ENCODE peak calls at places on chromosomes 4 and X, in four cellular contexts. Y is activated gamma-delta T cell treated with anti-CD3 and anti-CD28 coated beads, Interleukin-2, amount 50 U/mL, for 16 hours; J is nucleus accumbens; A is activated CD4-positive, alpha-beta T cell treated with anti-CD3 and anti-CD28 coated beads, Interleukin-2, amount 10 ng/mL, durations not matched to agents 7 days and 5 days. P is an unnamed sample.

GRCh38 chr4:177596035-177596434 is 153.8 kb upstream of the AGA start:
- DNase-seq in Y (no peak), J (no peak), A (peak), P (no peak)

GRCh38 chr4:142405021-142405991 is 440.8 kb downstream of the INPP4B start:
- DNase-seq in Y (peak), J (no peak), A (peak), P (no peak)

GRCh38 chr4:186074189-186074588 is 5.2 kb downstream of the TLR3 start:
- DNase-seq in Y (no peak), J (no peak), A (no peak), P (no peak)

GRCh38 chr4:107599841-107600240 is 120.2 kb downstream of the PAPSS1 start:
- DNase-seq in Y (no peak), J (no peak), A (no peak), P (no peak)

GRCh38 chrX:111411591-111412371 is at the start of gene DCX:
- DNase-seq in Y (no peak), J (no peak), A (no peak), P (no peak)

GRCh38 chr4:8144359-8144758 is 14.3 kb downstream of the ABLIM2 start:
- DNase-seq in Y (no peak), J (peak), A (no peak), P (no peak)

GRCh38 chrX:154426916-154427792 is 1.3 kb upstream of the ATP6AP1 start:
- DNase-seq in Y (no peak), J (no peak), A (no peak), P (no peak)

GRCh38 chr4:108116423-108117168 is 52.1 kb downstream of the LEF1 start:
- DNase-seq in Y (no peak), J (no peak), A (peak), P (no peak)

GRCh38 chr4:142984871-142985585 is 138.9 kb upstream of the INPP4B start:
- DNase-seq in Y (no peak), J (no peak), A (no peak), P (no peak)

GRCh38 chr4:92163348-92163747 is 140.4 kb upstream of the GRID2 start:
- DNase-seq in Y (no peak), J (no peak), A (no peak), P (no peak)

GRCh38 chrX:64196606-64197005 is 8.9 kb downstream of the AMER1 start:
- DNase-seq in Y (no peak), J (no peak), A (no peak), P (no peak)

P was measured in esophagus squamous epithelium.